ENCODE peak calls at places on chromosomes 6 and 20, in six cellular contexts. B, V, S, Y, G and Q are unnamed samples.
A peak's percentile ranks its signal among the peaks of the same experiment; 100 is the strongest.

GRCh38 chr20:33130553-33130952 is 37.4 kb upstream of the BPIFA2 start:
- DNase-seq in B (no peak), V (no peak), S (no peak), Y (no peak), G (no peak), Q (no peak)

GRCh38 chr6:111230351-111231077 is 143.2 kb downstream of the SLC16A10 start:
- DNase-seq in B (no peak), V (peak; percentile 81), S (no peak), Y (no peak), G (no peak), Q (no peak)

GRCh38 chr6:125544819-125545218 is 204.6 kb upstream of the HEY2 start:
- DNase-seq in B (no peak), V (no peak), S (no peak), Y (no peak), G (no peak), Q (no peak)

GRCh38 chr6:124999105-124999764 is 37.0 kb downstream of the RNF217 start:
- DNase-seq in B (no peak), V (no peak), S (no peak), Y (no peak), G (peak; percentile 57), Q (peak; percentile 14)

GRCh38 chr20:58233881-58234528 is 5.6 kb upstream of the ANKRD60 start:
- DNase-seq in B (no peak), V (no peak), S (peak; percentile 44), Y (peak; percentile 22), G (no peak), Q (peak; percentile 71)

GRCh38 chr6:129786548-129786947 is 74.6 kb downstream of the TMEM244 start:
- DNase-seq in B (no peak), V (no peak), S (no peak), Y (no peak), G (no peak), Q (peak; percentile 14)

GRCh38 chr6:1575213-1576041 is 34.3 kb upstream of the FOXC1 start:
- DNase-seq in B (no peak), V (peak; percentile 59), S (no peak), Y (peak; percentile 69), G (peak; percentile 69), Q (no peak)

GRCh38 chr6:169158182-169158573 is 95.5 kb downstream of the THBS2 start:
- DNase-seq in B (no peak), V (peak; percentile 93), S (no peak), Y (no peak), G (no peak), Q (no peak)

GRCh38 chr6:19312291-19312978 is 524.7 kb upstream of the ID4 start:
- DNase-seq in B (no peak), V (no peak), S (no peak), Y (no peak), G (no peak), Q (no peak)

GRCh38 chr20:20683020-20683419 is 29.4 kb downstream of the RALGAPA2 start:
- DNase-seq in B (no peak), V (no peak), S (no peak), Y (no peak), G (no peak), Q (no peak)

GRCh38 chr6:17585766-17586502 is 14.2 kb upstream of the FAM8A1 start:
- DNase-seq in B (no peak), V (no peak), S (no peak), Y (peak; percentile 19), G (no peak), Q (peak; percentile 58)

GRCh38 chr6:132818404-132819359 is 4.3 kb downstream of the RPS12 start:
- DNase-seq in B (no peak), V (peak; percentile 45), S (no peak), Y (peak; percentile 55), G (no peak), Q (no peak)

GRCh38 chr6:15474196-15474595 is 188.6 kb downstream of the DTNBP1 start:
- DNase-seq in B (no peak), V (peak; percentile 56), S (no peak), Y (no peak), G (no peak), Q (no peak)

GRCh38 chr20:50688256-50688655 is 3.1 kb downstream of the RIPOR3 start:
- DNase-seq in B (no peak), V (no peak), S (no peak), Y (no peak), G (no peak), Q (no peak)

GRCh38 chr6:5517781-5518180 is 256.5 kb downstream of the FARS2 start:
- DNase-seq in B (no peak), V (no peak), S (no peak), Y (peak; percentile 54), G (no peak), Q (no peak)

GRCh38 chr6:157569543-157569942 is 188.6 kb downstream of the ZDHHC14 start:
- DNase-seq in B (no peak), V (no peak), S (no peak), Y (peak; percentile 71), G (no peak), Q (no peak)

GRCh38 chr6:46246727-46247126 is 75.9 kb upstream of the ENPP5 start:
- DNase-seq in B (no peak), V (no peak), S (no peak), Y (no peak), G (no peak), Q (no peak)

GRCh38 chr6:127513425-127513824 is 5.7 kb downstream of the MTCL3 start:
- DNase-seq in B (no peak), V (no peak), S (no peak), Y (no peak), G (no peak), Q (no peak)

GRCh38 chr6:35302604-35303218 is 5.1 kb downstream of the DEF6 start:
- DNase-seq in B (peak; percentile 72), V (peak; percentile 11), S (no peak), Y (peak; percentile 86), G (no peak), Q (peak; percentile 66)

GRCh38 chr6:56335733-56336132 is 88.4 kb upstream of the COL21A1 start:
- DNase-seq in B (no peak), V (peak; percentile 96), S (peak; percentile 19), Y (no peak), G (no peak), Q (no peak)

GRCh38 chr6:158993639-158994038 is 6.4 kb downstream of the RSPH3 start:
- DNase-seq in B (no peak), V (no peak), S (no peak), Y (no peak), G (no peak), Q (no peak)

GRCh38 chr20:56897318-56897962 is 268.3 kb downstream of the TFAP2C start:
- DNase-seq in B (no peak), V (no peak), S (no peak), Y (no peak), G (no peak), Q (no peak)

GRCh38 chr6:27575594-27576361 is 102.9 kb upstream of the ZNF184 start:
- DNase-seq in B (no peak), V (no peak), S (no peak), Y (peak; percentile 73), G (no peak), Q (no peak)

GRCh38 chr6:29908710-29909109 is 33.6 kb upstream of the HLA-A start:
- DNase-seq in B (no peak), V (peak; percentile 13), S (no peak), Y (no peak), G (no peak), Q (no peak)

GRCh38 chr20:11267131-11267761 is 593.4 kb upstream of the JAG1 start:
- DNase-seq in B (no peak), V (peak; percentile 95), S (peak; percentile 97), Y (peak; percentile 64), G (no peak), Q (peak; percentile 52)
- TF ChIP-seq CTCF in B (no peak), V (peak; percentile 26), S (no peak), Y (no peak), G (no peak), Q (no peak)

DNA sequence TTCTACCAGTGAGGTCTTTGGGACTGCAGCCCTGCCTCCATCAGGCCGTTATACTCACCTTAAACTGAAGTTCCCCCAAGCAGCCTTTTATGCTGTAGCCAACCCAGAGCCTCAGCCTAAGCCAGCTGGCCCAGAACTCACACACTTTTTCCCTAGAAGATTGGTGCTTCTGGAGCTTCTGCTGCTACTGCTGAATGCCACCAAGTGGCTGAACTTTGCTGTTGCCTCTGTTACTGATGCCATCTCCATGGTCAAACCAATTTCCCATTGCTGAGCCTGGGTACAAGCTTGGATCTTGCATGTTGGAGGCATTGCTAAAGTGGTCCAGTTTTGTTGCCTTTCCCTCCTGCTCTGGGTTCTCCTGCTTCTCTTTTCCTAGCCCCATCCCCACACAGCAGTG is 15.0 kb upstream of the TBX18 start:
- DNase-seq in B (no peak), V (no peak), S (no peak), Y (no peak), G (no peak), Q (no peak)
- TF ChIP-seq CTCF in B (no peak), V (peak; percentile 36), S (no peak), Y (no peak), G (no peak), Q (no peak)

DNA sequence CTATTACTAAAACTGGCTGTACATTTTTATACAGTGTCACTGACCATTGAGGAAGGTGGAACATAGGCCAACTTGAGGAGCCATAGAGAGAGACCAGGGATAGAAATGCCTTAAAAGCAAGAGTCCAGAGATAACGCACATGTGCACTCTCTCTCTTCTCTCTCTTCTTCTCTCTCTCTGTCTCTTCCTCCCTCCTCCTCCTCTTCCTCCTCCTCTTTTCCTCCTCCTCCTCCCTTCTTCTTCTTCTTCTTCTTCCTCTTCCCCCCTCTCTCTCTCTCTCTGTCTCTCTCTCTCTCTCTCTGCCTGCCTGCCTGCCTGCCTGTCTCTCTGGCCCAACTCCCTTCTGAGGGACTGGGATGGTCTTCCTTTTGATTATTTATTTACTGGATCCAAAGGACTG is 16.3 kb upstream of the ADIG start:
- DNase-seq in B (no peak), V (no peak), S (no peak), Y (no peak), G (no peak), Q (no peak)
- TF ChIP-seq CTCF in B (no peak), V (no peak), S (no peak), Y (no peak), G (no peak), Q (no peak)

DNA sequence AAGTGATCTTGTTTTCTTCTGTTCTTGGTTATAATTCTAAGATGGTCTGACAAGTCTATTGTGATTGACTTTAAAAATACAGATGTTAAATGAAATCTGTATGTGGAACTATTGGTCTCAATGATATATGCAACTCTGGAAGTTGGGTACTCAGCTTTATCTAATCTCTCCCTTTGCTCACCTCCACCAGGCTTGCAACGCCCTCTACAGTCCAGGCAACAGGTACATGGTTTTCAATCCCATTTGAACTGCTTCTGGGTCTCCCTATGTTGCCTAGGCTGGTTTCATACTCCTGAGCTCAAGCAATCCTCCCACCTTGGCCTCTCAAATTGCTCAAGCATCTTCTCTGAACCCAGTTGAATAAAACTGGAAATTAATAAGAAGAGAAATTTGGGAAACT is 25.6 kb upstream of the HLA-DQB1 start:
- DNase-seq in B (peak; percentile 22), V (peak; percentile 4), S (no peak), Y (peak; percentile 80), G (no peak), Q (peak; percentile 81)
- TF ChIP-seq CTCF in B (peak; percentile 51), V (peak; percentile 16), S (no peak), Y (peak; percentile 69), G (no peak), Q (peak; percentile 83)

DNA sequence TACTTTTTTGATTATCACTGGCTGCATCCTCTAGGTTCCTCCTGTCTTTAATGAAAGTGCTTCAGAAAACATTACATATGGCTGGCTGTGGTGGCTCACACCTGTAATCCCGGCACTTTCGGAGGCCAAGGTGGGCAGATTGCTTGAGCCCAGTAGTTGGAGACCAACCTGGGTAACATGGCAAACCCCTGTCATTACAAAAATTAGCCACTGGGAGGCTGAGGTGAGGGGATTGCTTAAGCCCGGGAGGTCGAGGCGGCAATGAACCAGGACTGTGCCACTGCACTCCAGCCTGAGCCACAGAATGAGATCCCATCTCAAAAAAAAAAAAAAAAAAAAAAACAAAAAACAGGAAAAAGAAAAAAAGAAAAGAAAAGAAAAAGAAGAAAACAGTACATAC is 35.3 kb downstream of the BEND3 start:
- DNase-seq in B (no peak), V (no peak), S (no peak), Y (peak; percentile 33), G (no peak), Q (peak; percentile 12)
- TF ChIP-seq CTCF in B (no peak), V (peak; percentile 27), S (no peak), Y (peak; percentile 28), G (no peak), Q (no peak)